ENCODE peak calls at places on chromosomes 6 and 20, in seven cellular contexts. N is fibroblast of lung, X is retinal pigment epithelial cell, W is heart right ventricle, E is LNCaP clone FGC, R is endothelial cell of umbilical vein, Y is astrocyte of the cerebellum. T is an unnamed sample.

GRCh38 chr20:2742431-2742830 is 49.9 kb downstream of the EBF4 start:
- DNase-seq in E (no peak), W (no peak), X (no peak), Y (no peak), R (no peak), N (no peak), T (no peak)

GRCh38 chr20:31869942-31870702 is at the start of the genes DUSP15 and TTLL9:
- DNase-seq in X (no peak), R (no peak), W (peak; percentile 49), E (no peak), Y (no peak), N (no peak), T (no peak)

GRCh38 chr20:63553933-63554290 is at the start of gene FNDC11:
- DNase-seq in Y (no peak), W (peak; percentile 58), R (no peak), X (no peak), N (no peak), E (no peak), T (peak; percentile 20)

GRCh38 chr20:33415948-33416347 is 14.6 kb upstream of the CDK5RAP1 start:
- DNase-seq in Y (no peak), N (peak; percentile 70), R (no peak), E (peak; percentile 36), X (no peak), W (no peak), T (peak; percentile 73)

GRCh38 chr20:16064991-16065707 is 508.1 kb downstream of the KIF16B start:
- DNase-seq in R (no peak), E (no peak), N (peak; percentile 9), X (no peak), W (no peak), Y (no peak), T (no peak)

GRCh38 chr20:32205502-32206382 is 1.8 kb downstream of the PLAGL2 start:
- DNase-seq in Y (no peak), E (no peak), X (no peak), R (no peak), W (no peak), N (peak; percentile 38), T (peak; percentile 57)

GRCh38 chr6:11586574-11586973 is 49.0 kb downstream of the TMEM170B start:
- DNase-seq in E (no peak), Y (peak; percentile 87), W (no peak), X (peak; percentile 90), R (peak; percentile 70), N (peak; percentile 66), T (peak; percentile 81)

GRCh38 chr6:158377866-158378265 is 65.6 kb downstream of the TULP4 start:
- DNase-seq in N (peak; percentile 74), E (no peak), X (no peak), W (no peak), R (no peak), Y (no peak), T (peak; percentile 24)

GRCh38 chr20:11880694-11881093 is 37.0 kb upstream of the BTBD3 start:
- DNase-seq in X (no peak), W (no peak), R (no peak), E (no peak), N (no peak), Y (no peak), T (no peak)

GRCh38 chr6:68497927-68498326 is 137.2 kb upstream of the ADGRB3 start:
- DNase-seq in E (no peak), N (peak; percentile 70), X (peak; percentile 7), Y (peak; percentile 76), R (no peak), W (no peak), T (peak; percentile 56)

GRCh38 chr6:130927305-130927704 is 100.1 kb downstream of the SMLR1 start:
- DNase-seq in E (no peak), X (no peak), N (no peak), Y (no peak), R (no peak), W (no peak), T (no peak)

GRCh38 chr20:64247970-64248841 is 7.3 kb upstream of the PCMTD2 start:
- DNase-seq in N (no peak), W (no peak), R (no peak), E (no peak), Y (no peak), X (no peak), T (no peak)

GRCh38 chr6:128513878-128514277 is 6.5 kb downstream of the PTPRK start:
- DNase-seq in N (no peak), Y (no peak), X (no peak), E (no peak), W (no peak), R (no peak), T (no peak)

GRCh38 chr6:70686548-70687133 is 19.0 kb downstream of the SMAP1 start:
- DNase-seq in N (peak; percentile 69), R (peak; percentile 59), X (no peak), Y (peak; percentile 20), W (no peak), E (no peak), T (peak; percentile 66)

GRCh38 chr6:143896096-143896880 is 32.0 kb downstream of the ZC2HC1B start:
- DNase-seq in W (no peak), X (peak; percentile 2), Y (no peak), N (no peak), E (peak; percentile 66), R (no peak), T (no peak)

GRCh38 chr20:38315290-38315966 is 11.5 kb downstream of the BPI start:
- DNase-seq in N (peak; percentile 43), W (no peak), Y (no peak), R (no peak), E (no peak), X (no peak), T (peak; percentile 51)

GRCh38 chr6:85078071-85078470 is 313.7 kb upstream of the TBX18 start:
- DNase-seq in R (peak; percentile 48), W (no peak), E (no peak), X (peak; percentile 90), N (peak; percentile 85), Y (peak; percentile 76), T (peak; percentile 72)

GRCh38 chr6:44733868-44734267 is 346.4 kb downstream of the CDC5L start:
- DNase-seq in X (no peak), Y (no peak), W (no peak), E (peak; percentile 76), N (peak; percentile 25), R (no peak), T (no peak)

GRCh38 chr6:106300944-106301343 is 24.6 kb downstream of the ATG5 start:
- DNase-seq in E (no peak), R (peak; percentile 38), Y (peak; percentile 39), N (peak; percentile 74), X (no peak), W (no peak), T (peak; percentile 68)

GRCh38 chr6:24655229-24655628 is 9.2 kb upstream of the KIAA0319 start:
- DNase-seq in X (no peak), E (no peak), N (no peak), R (no peak), Y (no peak), W (no peak), T (no peak)

GRCh38 chr6:72657391-72657790 is 35.5 kb downstream of the KCNQ5 start:
- DNase-seq in R (no peak), N (no peak), E (no peak), W (no peak), X (no peak), Y (no peak), T (no peak)

GRCh38 chr6:36599791-36600209 is 5.6 kb downstream of the SRSF3 start:
- DNase-seq in E (no peak), W (peak; percentile 44), N (peak; percentile 51), X (no peak), Y (no peak), R (no peak), T (peak; percentile 62)

GRCh38 chr20:2822073-2822472 is 5.9 kb downstream of the TMEM239 start:
- DNase-seq in E (no peak), R (no peak), Y (peak; percentile 32), X (no peak), N (no peak), W (no peak), T (no peak)

GRCh38 chr6:124356276-124356810 is 552.7 kb downstream of the NKAIN2 start:
- DNase-seq in E (no peak), X (no peak), Y (no peak), N (no peak), W (no peak), R (no peak), T (no peak)

GRCh38 chr6:126170875-126171489 is 168.9 kb upstream of the CENPW start:
- DNase-seq in E (no peak), X (no peak), N (peak; percentile 34), R (peak; percentile 48), W (no peak), Y (no peak), T (peak; percentile 64)

GRCh38 chr20:41125530-41126457 is 11.5 kb upstream of the PLCG1 start:
- DNase-seq in X (no peak), W (no peak), N (no peak), R (no peak), Y (no peak), E (no peak), T (no peak)

GRCh38 chr6:41892921-41893564 is 2.1 kb downstream of the USP49 start:
- DNase-seq in R (no peak), Y (no peak), E (no peak), N (no peak), X (no peak), W (no peak), T (no peak)

GRCh38 chr6:41895300-41896233 is at the start of gene USP49:
- DNase-seq in E (peak; percentile 28), Y (peak; percentile 42), X (no peak), N (peak; percentile 79), R (peak; percentile 89), W (peak; percentile 89), T (peak; percentile 85)

GRCh38 chr6:41896280-41896679 is 1.1 kb upstream of the USP49 start:
- DNase-seq in N (no peak), X (no peak), Y (no peak), E (no peak), R (no peak), W (no peak), T (no peak)

GRCh38 chr6:41894366-41895299 is 542 bp downstream of the USP49 start:
- DNase-seq in Y (no peak), R (peak; percentile 14), N (no peak), W (no peak), E (no peak), X (no peak), T (peak; percentile 11)
- TF ChIP-seq CTCF in Y (no peak), R (no peak), N (no peak), W (no peak), E (no peak), X (no peak), T (no peak)

GRCh38 chr20:6282642-6283041 is 159.8 kb upstream of the FERMT1 start:
- DNase-seq in Y (no peak), W (no peak), R (no peak), X (no peak), N (no peak), E (no peak), T (no peak)

GRCh38 chr20:6277661-6278060 is 154.8 kb upstream of the FERMT1 start:
- DNase-seq in E (no peak), N (peak; percentile 6), Y (peak; percentile 11), R (peak; percentile 25), X (no peak), W (no peak), T (peak; percentile 27)
- H3K4me3 ChIP-seq in E (no peak overlapping the region), N (no peak overlapping the region), Y (no peak overlapping the region), R (no peak overlapping the region), X (no peak overlapping the region), W (no peak overlapping the region), T (no peak overlapping the region)

GRCh38 chr6:147384029-147384428 is 124.5 kb upstream of the SAMD5 start:
- DNase-seq in W (no peak), R (no peak), N (no peak), X (no peak), Y (no peak), E (no peak), T (no peak)
- TF ChIP-seq CTCF in W (no peak), R (no peak), N (no peak), X (no peak), Y (no peak), E (no peak), T (no peak)

GRCh38 chr6:16413399-16413798 is 175.0 kb downstream of the GMPR start:
- DNase-seq in N (no peak), X (no peak), E (no peak), W (no peak), R (no peak), Y (no peak), T (no peak)
- H3K4me3 ChIP-seq in N (peak overlapping the region; percentile 38), X (no peak overlapping the region), E (no peak overlapping the region), W (no peak overlapping the region), R (no peak overlapping the region), Y (no peak overlapping the region), T (no peak overlapping the region)

T was measured in cardiac fibroblast.